ENCODE peak calls at places on chromosomes 6 and 20, in six cellular contexts. One of them, this sample, is unnamed.

GRCh38 chr20:43955244-43956191 is 40.9 kb downstream of the TOX2 start:
- DNase-seq in SK-N-SH: no peak
- DNase-seq in fibroblast of the conjunctiva: peak
- DNase-seq in AG08395: peak
- DNase-seq in GM19239: peak
- DNase-seq in activated CD4-positive, alpha-beta memory T cell treated with anti-CD3 and anti-CD28 coated beads for 36 hours: peak
- DNase-seq in this sample: no peak

GRCh38 chr20:61809006-61809770 is 256.5 kb downstream of the TAF4 start:
- DNase-seq in SK-N-SH: no peak
- DNase-seq in AG08395: no peak
- DNase-seq in activated CD4-positive, alpha-beta memory T cell treated with anti-CD3 and anti-CD28 coated beads for 36 hours: no peak
- DNase-seq in fibroblast of the conjunctiva: no peak
- DNase-seq in GM19239: no peak
- DNase-seq in this sample: no peak

GRCh38 chr6:99905209-99906106 is 88.6 kb downstream of the MCHR2 start:
- DNase-seq in SK-N-SH: peak
- DNase-seq in activated CD4-positive, alpha-beta memory T cell treated with anti-CD3 and anti-CD28 coated beads for 36 hours: no peak
- DNase-seq in fibroblast of the conjunctiva: peak
- DNase-seq in GM19239: peak
- DNase-seq in AG08395: peak
- DNase-seq in this sample: peak

GRCh38 chr6:117771403-117771802 is 96.1 kb downstream of the NUS1 start:
- DNase-seq in activated CD4-positive, alpha-beta memory T cell treated with anti-CD3 and anti-CD28 coated beads for 36 hours: no peak
- DNase-seq in GM19239: peak
- DNase-seq in fibroblast of the conjunctiva: no peak
- DNase-seq in AG08395: no peak
- DNase-seq in SK-N-SH: no peak
- DNase-seq in this sample: no peak

GRCh38 chr6:45650527-45651135 is 272.9 kb upstream of the SUPT3H start:
- DNase-seq in AG08395: peak
- DNase-seq in GM19239: no peak
- DNase-seq in SK-N-SH: no peak
- DNase-seq in activated CD4-positive, alpha-beta memory T cell treated with anti-CD3 and anti-CD28 coated beads for 36 hours: no peak
- DNase-seq in fibroblast of the conjunctiva: peak
- DNase-seq in this sample: no peak

GRCh38 chr6:123770247-123770949 is 33.3 kb upstream of the NKAIN2 start:
- DNase-seq in GM19239: no peak
- DNase-seq in fibroblast of the conjunctiva: no peak
- DNase-seq in activated CD4-positive, alpha-beta memory T cell treated with anti-CD3 and anti-CD28 coated beads for 36 hours: no peak
- DNase-seq in AG08395: no peak
- DNase-seq in SK-N-SH: no peak
- DNase-seq in this sample: no peak

GRCh38 chr20:51104960-51105460 is 82.1 kb upstream of the KCNG1 start:
- DNase-seq in GM19239: no peak
- DNase-seq in activated CD4-positive, alpha-beta memory T cell treated with anti-CD3 and anti-CD28 coated beads for 36 hours: no peak
- DNase-seq in AG08395: no peak
- DNase-seq in fibroblast of the conjunctiva: no peak
- DNase-seq in SK-N-SH: no peak
- DNase-seq in this sample: no peak

GRCh38 chr6:40477246-40478126 is 109.7 kb downstream of the LRFN2 start:
- DNase-seq in fibroblast of the conjunctiva: no peak
- DNase-seq in GM19239: no peak
- DNase-seq in AG08395: no peak
- DNase-seq in SK-N-SH: peak
- DNase-seq in activated CD4-positive, alpha-beta memory T cell treated with anti-CD3 and anti-CD28 coated beads for 36 hours: peak
- DNase-seq in this sample: peak

GRCh38 chr20:58309607-58310290 is at the start of gene RAB22A:
- DNase-seq in fibroblast of the conjunctiva: peak
- DNase-seq in SK-N-SH: peak
- DNase-seq in AG08395: peak
- DNase-seq in activated CD4-positive, alpha-beta memory T cell treated with anti-CD3 and anti-CD28 coated beads for 36 hours: peak
- DNase-seq in GM19239: peak
- DNase-seq in this sample: no peak

GRCh38 chr6:20909621-20910020 is 375.4 kb downstream of the CDKAL1 start:
- DNase-seq in SK-N-SH: no peak
- DNase-seq in AG08395: no peak
- DNase-seq in GM19239: no peak
- DNase-seq in activated CD4-positive, alpha-beta memory T cell treated with anti-CD3 and anti-CD28 coated beads for 36 hours: no peak
- DNase-seq in fibroblast of the conjunctiva: no peak
- DNase-seq in this sample: no peak

GRCh38 chr6:71288228-71289038 is at the start of gene OGFRL1:
- DNase-seq in fibroblast of the conjunctiva: peak
- DNase-seq in AG08395: peak
- DNase-seq in SK-N-SH: peak
- DNase-seq in GM19239: peak
- DNase-seq in activated CD4-positive, alpha-beta memory T cell treated with anti-CD3 and anti-CD28 coated beads for 36 hours: peak
- DNase-seq in this sample: no peak

GRCh38 chr6:35483490-35483889 is 13.4 kb downstream of the TEAD3 start:
- DNase-seq in fibroblast of the conjunctiva: no peak
- DNase-seq in GM19239: no peak
- DNase-seq in SK-N-SH: no peak
- DNase-seq in activated CD4-positive, alpha-beta memory T cell treated with anti-CD3 and anti-CD28 coated beads for 36 hours: no peak
- DNase-seq in AG08395: no peak
- DNase-seq in this sample: no peak

GRCh38 chr6:109867970-109868358 is 110.1 kb upstream of the GPR6 start:
- DNase-seq in activated CD4-positive, alpha-beta memory T cell treated with anti-CD3 and anti-CD28 coated beads for 36 hours: no peak
- DNase-seq in fibroblast of the conjunctiva: no peak
- DNase-seq in GM19239: no peak
- DNase-seq in SK-N-SH: no peak
- DNase-seq in AG08395: no peak
- DNase-seq in this sample: peak

GRCh38 chr6:3516094-3516493 is 59.2 kb upstream of the SLC22A23 start:
- DNase-seq in activated CD4-positive, alpha-beta memory T cell treated with anti-CD3 and anti-CD28 coated beads for 36 hours: no peak
- DNase-seq in SK-N-SH: no peak
- DNase-seq in fibroblast of the conjunctiva: no peak
- DNase-seq in AG08395: peak
- DNase-seq in GM19239: no peak
- DNase-seq in this sample: no peak

GRCh38 chr6:166257911-166258318 is 50.3 kb downstream of the PRR18 start:
- DNase-seq in GM19239: no peak
- DNase-seq in activated CD4-positive, alpha-beta memory T cell treated with anti-CD3 and anti-CD28 coated beads for 36 hours: peak
- DNase-seq in AG08395: no peak
- DNase-seq in SK-N-SH: no peak
- DNase-seq in fibroblast of the conjunctiva: no peak
- DNase-seq in this sample: no peak

GRCh38 chr6:161533266-161533665 is 259.4 kb upstream of the AGPAT4 start:
- DNase-seq in GM19239: no peak
- DNase-seq in SK-N-SH: no peak
- DNase-seq in fibroblast of the conjunctiva: no peak
- DNase-seq in AG08395: no peak
- DNase-seq in activated CD4-positive, alpha-beta memory T cell treated with anti-CD3 and anti-CD28 coated beads for 36 hours: no peak
- DNase-seq in this sample: no peak

GRCh38 chr6:87054143-87054833 is 40.6 kb downstream of the CGA start:
- DNase-seq in GM19239: no peak
- DNase-seq in SK-N-SH: no peak
- DNase-seq in fibroblast of the conjunctiva: no peak
- DNase-seq in AG08395: no peak
- DNase-seq in activated CD4-positive, alpha-beta memory T cell treated with anti-CD3 and anti-CD28 coated beads for 36 hours: no peak
- DNase-seq in this sample: no peak

GRCh38 chr20:51562334-51563140 is 20.0 kb upstream of the NFATC2 start:
- DNase-seq in AG08395: peak
- DNase-seq in GM19239: no peak
- DNase-seq in SK-N-SH: peak
- DNase-seq in fibroblast of the conjunctiva: peak
- DNase-seq in activated CD4-positive, alpha-beta memory T cell treated with anti-CD3 and anti-CD28 coated beads for 36 hours: peak
- DNase-seq in this sample: no peak

GRCh38 chr6:43391448-43392031 is 22.1 kb upstream of the ZNF318 start:
- DNase-seq in GM19239: no peak
- DNase-seq in activated CD4-positive, alpha-beta memory T cell treated with anti-CD3 and anti-CD28 coated beads for 36 hours: peak
- DNase-seq in SK-N-SH: peak
- DNase-seq in AG08395: no peak
- DNase-seq in fibroblast of the conjunctiva: no peak
- DNase-seq in this sample: no peak

GRCh38 chr6:16236648-16237199 is 1.7 kb upstream of the GMPR start:
- DNase-seq in SK-N-SH: no peak
- DNase-seq in GM19239: peak
- DNase-seq in activated CD4-positive, alpha-beta memory T cell treated with anti-CD3 and anti-CD28 coated beads for 36 hours: no peak
- DNase-seq in fibroblast of the conjunctiva: peak
- DNase-seq in AG08395: peak
- DNase-seq in this sample: peak

GRCh38 chr6:135231469-135231844 is 50.3 kb downstream of the MYB start:
- DNase-seq in SK-N-SH: no peak
- DNase-seq in fibroblast of the conjunctiva: no peak
- DNase-seq in AG08395: no peak
- DNase-seq in GM19239: no peak
- DNase-seq in activated CD4-positive, alpha-beta memory T cell treated with anti-CD3 and anti-CD28 coated beads for 36 hours: peak
- DNase-seq in this sample: no peak

GRCh38 chr6:4459032-4459431 is 317.2 kb upstream of the CDYL start:
- DNase-seq in activated CD4-positive, alpha-beta memory T cell treated with anti-CD3 and anti-CD28 coated beads for 36 hours: no peak
- DNase-seq in fibroblast of the conjunctiva: peak
- DNase-seq in AG08395: peak
- DNase-seq in GM19239: no peak
- DNase-seq in SK-N-SH: no peak
- DNase-seq in this sample: no peak

GRCh38 chr6:121216928-121217327 is 117.4 kb downstream of the TBC1D32 start:
- DNase-seq in fibroblast of the conjunctiva: no peak
- DNase-seq in activated CD4-positive, alpha-beta memory T cell treated with anti-CD3 and anti-CD28 coated beads for 36 hours: no peak
- DNase-seq in AG08395: no peak
- DNase-seq in GM19239: no peak
- DNase-seq in SK-N-SH: no peak
- DNase-seq in this sample: no peak

GRCh38 chr6:36655073-36655847 is 23.3 kb upstream of the CDKN1A start:
- DNase-seq in fibroblast of the conjunctiva: no peak
- DNase-seq in activated CD4-positive, alpha-beta memory T cell treated with anti-CD3 and anti-CD28 coated beads for 36 hours: no peak
- DNase-seq in SK-N-SH: peak
- DNase-seq in GM19239: no peak
- DNase-seq in AG08395: no peak
- DNase-seq in this sample: peak

GRCh38 chr6:13165518-13166186 is 162.7 kb downstream of the TBC1D7 start:
- DNase-seq in activated CD4-positive, alpha-beta memory T cell treated with anti-CD3 and anti-CD28 coated beads for 36 hours: no peak
- DNase-seq in SK-N-SH: no peak
- DNase-seq in GM19239: no peak
- DNase-seq in fibroblast of the conjunctiva: no peak
- DNase-seq in AG08395: no peak
- DNase-seq in this sample: no peak

GRCh38 chr20:18391686-18392085 is 75.1 kb downstream of the DZANK1 start:
- DNase-seq in activated CD4-positive, alpha-beta memory T cell treated with anti-CD3 and anti-CD28 coated beads for 36 hours: no peak
- DNase-seq in fibroblast of the conjunctiva: no peak
- DNase-seq in GM19239: no peak
- DNase-seq in AG08395: no peak
- DNase-seq in SK-N-SH: no peak
- DNase-seq in this sample: no peak

GRCh38 chr6:25280617-25280990 is 1.4 kb downstream of the CARMIL1 start:
- DNase-seq in SK-N-SH: no peak
- DNase-seq in fibroblast of the conjunctiva: no peak
- DNase-seq in GM19239: no peak
- DNase-seq in activated CD4-positive, alpha-beta memory T cell treated with anti-CD3 and anti-CD28 coated beads for 36 hours: no peak
- DNase-seq in AG08395: no peak
- DNase-seq in this sample: no peak

This sample was measured in SK-N-MC.